ENCODE peak calls at places on chromosomes 7 and 10, in four cellular contexts. E is hepatocyte, Q is GM23248, V is fibroblast of lung. P is an unnamed sample.
A peak's percentile ranks its signal among the peaks of the same experiment; 100 is the strongest.

GRCh38 chr10:87865201-87866025 is 2.0 kb downstream of the PTEN start:
- DNase-seq in E (no peak), Q (peak; percentile 47), V (peak; percentile 12), P (no peak)

GRCh38 chr7:146768941-146769340 is 652.3 kb downstream of the CNTNAP2 start:
- DNase-seq in E (no peak), Q (no peak), V (no peak), P (no peak)

GRCh38 chr10:87722716-87723115 is 63.0 kb downstream of the PAPSS2 start:
- DNase-seq in E (no peak), Q (no peak), V (no peak), P (no peak)

GRCh38 chr10:48938990-48939536 is 577 bp downstream of the LRRC18 start:
- DNase-seq in E (no peak), Q (no peak), V (no peak), P (no peak)

GRCh38 chr10:93333278-93333978 is 148.7 kb downstream of the MYOF start:
- DNase-seq in E (no peak), Q (no peak), V (peak; percentile 59), P (peak; percentile 62)

GRCh38 chr10:69425513-69426298 is 9.0 kb upstream of the TACR2 start:
- DNase-seq in E (peak; percentile 84), Q (no peak), V (no peak), P (peak; percentile 89)

GRCh38 chr10:30775779-30776591 is 146.4 kb upstream of the LYZL2 start:
- DNase-seq in E (no peak), Q (peak; percentile 89), V (peak; percentile 90), P (no peak)

GRCh38 chr10:122293156-122293978 is 22.3 kb downstream of the BTBD16 start:
- DNase-seq in E (no peak), Q (no peak), V (no peak), P (no peak)

GRCh38 chr10:114754445-114755320 is 66.9 kb upstream of the FHIP2A start:
- DNase-seq in E (peak; percentile 35), Q (peak; percentile 51), V (peak; percentile 81), P (peak; percentile 77)

DNA sequence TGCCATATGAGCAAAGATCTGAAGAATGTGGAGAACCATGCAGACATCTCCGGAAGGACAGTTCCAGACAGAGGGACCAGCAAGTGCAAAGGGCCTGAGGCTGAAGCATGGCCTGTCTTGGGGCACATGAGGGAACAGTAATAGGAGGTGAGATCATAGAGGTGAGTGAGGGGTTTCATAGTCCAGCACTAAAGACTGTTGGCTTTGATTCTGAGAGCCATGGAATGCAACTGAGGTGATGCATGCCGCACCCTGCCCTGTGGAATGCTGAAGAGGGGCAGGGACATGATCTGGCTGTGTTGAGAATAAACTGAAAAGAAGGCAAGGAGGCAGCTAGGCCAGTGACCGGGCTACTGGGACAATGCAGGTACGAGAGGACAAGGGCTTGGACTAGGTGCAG is 253.1 kb upstream of the KLF14 start:
- DNase-seq in E (no peak), Q (no peak), V (peak; percentile 48), P (peak; percentile 26)
- H3K27ac ChIP-seq in E (no peak overlapping the region), Q (peak overlapping the region; percentile 83), V (no peak overlapping the region), P (no peak overlapping the region)

DNA sequence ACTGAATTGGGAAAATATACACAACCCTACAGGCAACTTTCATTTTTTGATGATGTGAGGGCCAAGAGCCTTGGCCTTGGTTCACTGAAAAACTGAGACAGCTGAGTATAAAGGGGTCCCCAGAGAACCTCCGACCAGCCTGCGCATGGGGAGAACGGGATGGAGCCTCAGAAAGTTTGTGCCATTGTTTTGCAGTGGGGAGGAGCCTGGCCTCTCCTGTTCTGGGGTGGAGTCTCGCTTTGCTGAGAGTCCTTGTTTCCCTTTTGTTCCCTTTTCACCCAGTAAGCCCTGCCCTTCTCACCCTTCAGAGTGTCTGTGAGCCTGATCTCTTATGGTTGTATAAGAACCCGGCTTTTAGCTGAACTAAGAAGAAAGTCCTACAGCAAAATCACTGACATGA is 193.2 kb upstream of the AKR1E2 start:
- DNase-seq in E (no peak), Q (no peak), V (no peak), P (no peak)
- H2AFZ ChIP-seq in E (no peak overlapping the region), Q (no peak overlapping the region), V (no peak overlapping the region), P (no peak overlapping the region)

GRCh38 chr10:124152139-124152780 is 58.9 kb upstream of the CHST15 start:
- DNase-seq in E (peak; percentile 77), Q (peak; percentile 86), V (peak; percentile 89), P (peak; percentile 80)
- H3K27ac ChIP-seq in E (peak overlapping the region; percentile 65), Q (peak overlapping the region; percentile 20), V (peak overlapping the region; percentile 50), P (peak overlapping the region; percentile 99)

GRCh38 chr7:18201349-18201748 is 173.7 kb upstream of the PRPS1L1 start:
- DNase-seq in E (no peak), Q (no peak), V (no peak), P (no peak)
- H2AFZ ChIP-seq in E (no peak overlapping the region), Q (no peak overlapping the region), V (no peak overlapping the region), P (no peak overlapping the region)

DNA sequence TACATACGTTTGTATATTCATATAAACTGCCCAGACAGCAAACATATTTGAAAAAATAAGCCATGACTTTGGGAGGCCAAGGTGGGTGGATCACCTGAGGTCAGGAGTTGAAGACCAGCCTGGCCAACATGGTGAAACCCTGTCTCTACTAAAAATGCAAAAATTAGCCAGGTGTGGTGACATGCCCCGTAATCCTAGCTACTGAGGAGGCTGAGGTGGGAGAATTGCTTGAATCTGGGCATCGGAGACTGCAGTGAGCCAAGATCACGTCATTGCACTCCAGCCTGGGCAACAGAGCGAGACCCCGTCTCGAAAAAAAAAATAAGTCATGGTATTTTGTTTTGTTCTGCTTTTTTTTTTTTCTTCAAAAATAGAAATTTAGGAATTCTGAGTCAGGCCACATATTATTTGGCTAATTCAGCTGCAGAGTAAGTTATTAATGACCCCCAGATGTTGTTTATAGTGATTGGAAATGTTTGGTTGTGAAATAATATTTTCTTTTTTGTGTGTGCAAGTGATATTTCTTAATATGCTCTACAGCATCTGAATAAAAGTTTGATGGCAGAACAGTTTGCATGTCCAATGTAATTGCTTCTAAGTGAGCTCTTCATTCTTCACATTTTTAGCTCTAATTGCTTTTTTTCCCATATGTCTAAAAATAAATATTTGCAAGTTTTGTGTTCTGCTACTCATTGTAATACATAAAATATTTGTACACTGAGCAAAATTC is 115.8 kb downstream of the ARID5B start:
- DNase-seq in E (no peak), Q (peak; percentile 51), V (no peak), P (no peak)
- H3K27ac ChIP-seq in E (peak overlapping the region; percentile 83), Q (peak overlapping the region; percentile 75), V (peak overlapping the region; percentile 65), P (no peak overlapping the region)

P was measured in PC-3.